ENCODE peak calls at places on chromosomes 1 and 21, in five cellular contexts. L is tibial nerve, E is upper lobe of left lung, V is stomach, X is SK-N-SH. Q is an unnamed sample. For H3K36me3, the result is how much of the 10 kb centered on the place peaks cover.

GRCh38 chr1:90579212-90579802 is 137.8 kb downstream of the BARHL2 start:
- DNase-seq in L (no peak), V (no peak), X (peak), E (no peak), Q (no peak)

GRCh38 chr1:94069649-94070285 is 51.2 kb downstream of the ABCA4 start:
- DNase-seq in E (no peak), V (no peak), X (no peak), L (no peak), Q (no peak)

GRCh38 chr1:219661464-219662092 is 48.7 kb upstream of the ZC3H11B start:
- DNase-seq in E (no peak), X (no peak), V (no peak), L (no peak), Q (no peak)

GRCh38 chr1:235855811-235856429 is 10.8 kb downstream of the LYST start:
- DNase-seq in X (no peak), V (no peak), L (no peak), E (no peak), Q (no peak)

GRCh38 chr1:244732846-244733450 is 80.0 kb downstream of the DESI2 start:
- DNase-seq in L (no peak), E (peak), X (no peak), V (no peak), Q (no peak)

GRCh38 chr1:26154750-26155149 is 4.1 kb upstream of the FAM110D start:
- DNase-seq in L (no peak), V (no peak), E (no peak), X (no peak), Q (no peak)

GRCh38 chr1:225882699-225883615 is 777 bp upstream of the TMEM63A start:
- DNase-seq in V (peak), X (peak), L (peak), E (peak), Q (peak)

GRCh38 chr1:46400398-46400797 is 6.3 kb downstream of the FAAH start:
- DNase-seq in L (no peak), E (no peak), X (no peak), V (no peak), Q (peak)

GRCh38 chr1:50704126-50704525 is 255.9 kb downstream of the FAF1 start:
- DNase-seq in L (no peak), E (no peak), X (peak), V (no peak), Q (no peak)

GRCh38 chr1:18569251-18569650 is 61.4 kb upstream of the PAX7 start:
- DNase-seq in V (no peak), L (no peak), X (peak), E (peak), Q (no peak)

GRCh38 chr1:99527078-99527477 is 118.8 kb upstream of the PALMD start:
- DNase-seq in V (no peak), L (no peak), X (peak), E (no peak), Q (no peak)

GRCh38 chr1:214643032-214643431 is 40.0 kb downstream of the CENPF start:
- DNase-seq in L (no peak), V (no peak), X (no peak), E (no peak), Q (no peak)

GRCh38 chr1:167695150-167695549 is 26.6 kb upstream of the MPZL1 start:
- DNase-seq in V (no peak), X (no peak), L (no peak), E (no peak), Q (no peak)

GRCh38 chr1:6113116-6113515 is 67.0 kb downstream of the CHD5 start:
- DNase-seq in X (no peak), E (no peak), L (no peak), V (no peak), Q (no peak)

GRCh38 chr1:162916407-162916806 is 55.4 kb upstream of the CCDC190 start:
- DNase-seq in X (no peak), V (no peak), E (no peak), L (no peak), Q (no peak)

GRCh38 chr21:45287438-45288391 is at the start of gene POFUT2:
- DNase-seq in V (peak), E (peak), X (peak), L (peak), Q (peak)

GRCh38 chr1:121538943-121539575 is 354.3 kb downstream of the SRGAP2C start:
- DNase-seq in L (no peak), V (no peak), E (no peak), X (no peak), Q (no peak)

GRCh38 chr1:53636621-53637171 is 102.3 kb downstream of the GLIS1 start:
- DNase-seq in V (peak), L (no peak), X (no peak), E (no peak), Q (peak)

GRCh38 chr1:218463194-218464156 is 118.3 kb downstream of the TGFB2 start:
- DNase-seq in L (peak), V (no peak), E (no peak), X (peak), Q (peak)

GRCh38 chr21:25733859-25734653 is 648 bp downstream of the ATP5PF start:
- DNase-seq in V (no peak), L (no peak), E (peak), X (peak), Q (no peak)

GRCh38 chr1:230825061-230825803 is 43.1 kb downstream of the C1orf198 start:
- DNase-seq in L (no peak), V (peak), X (peak), E (no peak), Q (no peak)

GRCh38 chr1:218994615-218995014 is 179.1 kb upstream of the LYPLAL1 start:
- DNase-seq in V (no peak), X (no peak), L (no peak), E (no peak), Q (no peak)

GRCh38 chr1:235919797-235920475 is 53.2 kb upstream of the LYST start:
- DNase-seq in E (no peak), V (no peak), L (no peak), X (no peak), Q (no peak)

DNA sequence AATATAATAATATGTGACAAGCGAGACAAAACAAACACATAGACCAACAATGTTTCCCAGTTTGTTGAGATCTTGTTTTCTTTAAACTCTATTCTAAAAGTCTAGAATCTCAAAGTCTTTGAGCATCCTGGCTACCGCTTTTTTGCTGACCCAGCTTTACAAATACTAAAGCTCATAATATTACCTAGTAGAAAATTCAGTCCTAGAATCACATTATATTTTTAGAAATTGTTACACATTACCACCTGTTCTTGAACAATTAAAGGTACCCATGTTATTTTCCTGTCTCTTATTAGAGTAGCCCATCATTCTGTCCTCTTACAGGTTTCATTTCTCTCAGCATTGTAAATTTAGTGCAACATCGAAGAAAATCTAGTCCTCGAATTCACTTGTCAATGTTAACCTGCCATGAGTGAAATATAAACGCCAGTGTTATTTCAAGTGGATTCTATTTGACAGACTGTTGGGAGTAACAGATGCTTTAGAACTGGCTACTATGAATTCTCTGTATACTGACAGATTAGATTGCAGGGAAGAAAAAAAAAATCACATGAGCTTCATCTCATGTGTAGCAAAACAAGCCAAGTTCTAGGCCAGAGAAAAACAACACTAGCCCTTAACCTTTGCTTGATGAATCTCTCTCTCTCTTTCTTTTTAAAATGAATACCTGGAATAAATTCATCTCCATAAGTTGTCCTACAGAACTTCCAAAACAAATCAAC is 851.2 kb upstream of the ADAMTS5 start:
- DNase-seq in L (no peak), V (no peak), X (no peak), E (no peak), Q (no peak)
- TF ChIP-seq EP300 in L (no peak), V (no peak), X (no peak), E (no peak), Q (no peak)

GRCh38 chr1:1538989-1539309 is 1.5 kb downstream of the TMEM240 start:
- DNase-seq in V (no peak), L (no peak), X (no peak), E (peak), Q (no peak)
- H3K36me3 ChIP-seq in V (under half), L (half or more), X (under half), E (under half), Q (under half)

DNA sequence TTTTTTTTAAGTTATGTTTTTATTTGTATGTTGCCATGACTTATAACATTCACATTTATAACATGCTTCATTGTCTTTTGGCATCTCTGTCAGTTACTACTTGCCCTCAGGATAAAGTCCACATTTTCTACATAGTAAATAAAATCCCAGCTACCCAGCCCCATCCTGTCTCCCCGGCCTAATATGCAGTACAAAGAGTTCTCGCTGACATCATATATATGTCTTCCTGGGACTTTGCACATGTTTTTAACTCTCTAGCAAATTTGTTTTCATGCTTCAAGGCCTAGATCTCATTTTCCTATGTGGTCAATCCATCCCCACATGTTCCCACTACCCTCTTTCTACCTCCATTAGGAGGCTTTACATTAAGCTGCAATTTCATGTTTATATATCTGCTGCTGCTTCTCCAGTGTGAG is 33.0 kb upstream of the IVNS1ABP start:
- DNase-seq in L (no peak), X (no peak), V (no peak), E (no peak), Q (no peak)
- TF ChIP-seq EP300 in L (no peak), X (no peak), V (no peak), E (no peak), Q (no peak)

GRCh38 chr1:156090822-156091188 is 8.5 kb upstream of the MEX3A start:
- DNase-seq in L (peak), E (peak), X (peak), V (peak), Q (peak)

GRCh38 chr1:156095906-156096508 is 13.7 kb upstream of the MEX3A start:
- DNase-seq in E (no peak), L (no peak), V (no peak), X (no peak), Q (no peak)

GRCh38 chr1:156090138-156090821 is 8.0 kb upstream of the MEX3A start:
- DNase-seq in X (no peak), E (no peak), V (no peak), L (no peak), Q (no peak)

GRCh38 chr1:156089704-156090103 is 7.4 kb upstream of the MEX3A start:
- DNase-seq in E (peak), V (no peak), L (no peak), X (no peak), Q (no peak)

DNA sequence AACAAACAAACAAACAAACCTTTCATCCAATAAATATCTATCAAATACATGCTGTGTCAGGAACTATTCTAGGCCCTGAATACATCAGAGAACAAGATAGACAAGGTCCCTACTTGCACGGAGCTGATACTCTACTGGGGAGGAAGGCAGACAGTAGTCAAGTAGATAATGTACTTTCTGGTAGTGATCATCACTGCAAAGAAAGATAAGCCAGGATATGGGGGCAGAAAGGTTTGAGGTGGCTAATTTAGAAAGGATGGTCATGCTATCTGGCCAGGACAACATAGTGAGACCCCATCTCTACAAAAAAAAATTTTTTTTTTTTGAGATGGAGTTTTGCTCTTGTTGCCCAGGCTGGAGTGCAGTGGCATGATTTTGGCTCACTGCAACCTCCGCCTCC is 9.3 kb upstream of the MEX3A start:
- DNase-seq in V (no peak), X (no peak), L (no peak), E (no peak), Q (no peak)
- H3K36me3 ChIP-seq in V (under half), X (under half), L (under half), E (under half), Q (under half)

GRCh38 chr1:23875382-23875781 is 7.3 kb upstream of the FUCA1 start:
- DNase-seq in X (no peak), V (no peak), L (no peak), E (no peak), Q (no peak)

GRCh38 chr1:23868848-23869450 is 859 bp upstream of the FUCA1 start:
- DNase-seq in E (no peak), V (no peak), L (no peak), X (peak), Q (no peak)

GRCh38 chr1:23869818-23870217 is 1.7 kb upstream of the FUCA1 start:
- DNase-seq in E (no peak), L (no peak), X (no peak), V (no peak), Q (no peak)

GRCh38 chr1:23867953-23868847 is at the start of gene FUCA1:
- DNase-seq in E (peak), L (peak), X (peak), V (peak), Q (peak)

GRCh38 chr1:23872421-23872820 is 4.3 kb upstream of the FUCA1 start:
- DNase-seq in L (no peak), X (no peak), V (no peak), E (no peak), Q (no peak)
- TF ChIP-seq EP300 in L (no peak), X (no peak), V (no peak), E (no peak), Q (no peak)

GRCh38 chr1:154270833-154271232 is 1.6 kb upstream of the HAX1 start:
- DNase-seq in X (no peak), E (no peak), L (no peak), V (no peak), Q (no peak)
- H3K36me3 ChIP-seq in X (under half), E (half or more), L (half or more), V (half or more), Q (under half)

GRCh38 chr1:184879876-184880275 is 94.4 kb downstream of the NIBAN1 start:
- DNase-seq in L (no peak), E (no peak), X (no peak), V (no peak), Q (no peak)

GRCh38 chr1:184882649-184883303 is 91.5 kb downstream of the NIBAN1 start:
- DNase-seq in V (peak), E (no peak), X (no peak), L (no peak), Q (peak)

GRCh38 chr1:184878602-184879001 is 95.7 kb downstream of the NIBAN1 start:
- DNase-seq in V (no peak), X (no peak), E (no peak), L (no peak), Q (no peak)

GRCh38 chr1:184883304-184883815 is 90.9 kb downstream of the NIBAN1 start:
- DNase-seq in X (no peak), L (no peak), E (no peak), V (no peak), Q (no peak)

DNA sequence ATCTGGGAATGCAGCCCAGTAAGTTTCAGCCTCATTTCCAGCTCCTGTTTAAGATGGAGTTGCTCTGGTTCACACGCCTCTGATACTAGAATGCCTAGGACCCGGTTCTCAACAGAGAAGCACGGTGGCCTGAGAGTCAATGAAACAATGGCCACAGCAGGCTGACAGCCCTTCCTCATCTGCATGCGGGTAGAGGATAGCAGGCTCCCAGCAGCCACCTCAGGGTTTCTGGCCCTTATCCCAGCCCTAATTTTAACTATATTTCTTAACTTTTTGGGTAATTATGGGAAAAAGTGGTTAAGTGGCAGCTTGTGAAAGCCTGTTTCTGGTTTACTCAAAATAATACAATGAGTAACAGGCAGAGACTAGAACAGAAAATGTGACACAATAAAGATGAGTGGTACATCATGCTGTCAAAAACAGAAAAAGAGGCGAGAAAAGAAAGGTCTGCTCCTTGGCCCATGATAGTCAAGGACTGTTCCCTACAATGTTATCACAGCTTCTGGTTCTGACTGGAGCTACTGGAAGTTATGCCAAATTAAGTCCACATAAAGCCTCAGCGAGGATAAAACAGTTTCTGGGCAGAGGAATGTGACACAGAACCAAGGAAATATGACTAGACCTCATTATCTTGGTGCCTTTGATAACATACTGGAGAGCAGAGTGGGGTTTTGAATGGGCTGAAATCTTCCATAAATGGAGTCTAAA is 92.2 kb downstream of the NIBAN1 start:
- DNase-seq in V (no peak), E (no peak), X (no peak), L (no peak), Q (no peak)
- TF ChIP-seq EP300 in V (no peak), E (no peak), X (no peak), L (no peak), Q (no peak)

DNA sequence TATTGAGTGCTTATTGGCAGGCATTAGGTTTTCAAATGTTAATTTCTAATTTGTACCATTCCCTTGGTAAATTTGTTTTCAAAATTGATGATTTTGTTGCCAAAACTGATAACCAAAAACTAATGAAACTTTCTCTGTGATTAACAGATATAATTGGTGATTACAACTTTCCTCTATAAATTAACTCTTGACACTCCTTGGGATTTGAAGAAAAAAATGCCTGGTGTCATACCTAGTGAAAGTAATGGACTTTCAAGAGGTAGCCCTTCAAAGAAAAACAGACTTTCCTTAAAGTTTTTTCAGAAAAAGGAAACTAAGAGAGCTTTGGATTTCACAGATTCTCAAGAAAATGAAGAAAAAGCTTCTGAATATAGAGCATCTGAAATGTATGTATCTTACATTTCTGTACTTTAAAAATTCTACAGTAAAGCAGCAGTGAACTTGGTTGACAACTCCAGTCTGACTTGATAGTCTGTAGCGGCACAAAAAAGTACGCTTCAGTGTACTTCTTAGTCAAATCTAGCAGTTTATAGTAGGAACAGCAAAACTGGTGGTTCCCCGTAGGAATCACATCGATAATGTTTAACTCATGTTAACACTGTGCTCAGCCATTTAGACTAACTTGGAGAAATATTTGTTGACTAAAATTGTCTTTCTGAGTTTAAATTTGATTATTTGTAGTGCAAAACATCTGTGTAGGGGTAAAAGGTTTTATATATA is 3.0 kb downstream of the USP1 start:
- DNase-seq in E (no peak), V (no peak), X (no peak), L (no peak), Q (no peak)
- H3K36me3 ChIP-seq in E (under half), V (under half), X (under half), L (under half), Q (under half)

GRCh38 chr1:224392411-224393249 is 36.0 kb downstream of the CNIH4 start:
- DNase-seq in X (no peak), L (no peak), V (no peak), E (no peak), Q (no peak)
- TF ChIP-seq EP300 in X (no peak), L (no peak), V (no peak), E (no peak), Q (no peak)

DNA sequence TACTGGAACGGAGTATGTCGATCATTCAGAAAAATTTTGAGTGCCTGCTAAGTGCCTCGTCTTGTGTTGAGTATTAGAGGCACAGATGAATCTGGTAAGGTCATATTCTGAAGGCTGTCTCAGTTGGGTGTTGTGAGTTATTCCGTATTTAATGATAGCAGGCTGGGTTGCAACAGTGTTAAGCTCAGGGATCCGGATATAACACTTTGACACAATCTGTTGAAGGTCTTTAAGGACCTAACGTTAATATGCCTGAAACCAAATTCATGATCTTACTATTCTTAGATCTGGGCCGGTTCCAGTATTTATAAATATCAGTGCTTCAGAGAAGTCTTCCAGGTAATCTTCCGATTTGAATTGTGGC is 555 bp downstream of the PRPF38A start:
- DNase-seq in E (no peak), X (no peak), V (no peak), L (no peak), Q (no peak)
- H3K36me3 ChIP-seq in E (under half), X (under half), V (under half), L (under half), Q (under half)